ENCODE peak calls at places on chromosomes 1 and 21, in five cellular contexts. O is AG10803; M is AG09309; N is AG04450; T is CD8-positive, alpha-beta T cell. H is an unnamed sample.
A peak's percentile ranks its signal among the peaks of the same experiment; 100 is the strongest.

GRCh38 chr1:212214377-212214776 is 70.8 kb upstream of the PPP2R5A start:
- DNase-seq in T (no peak), N (no peak), M (no peak), O (no peak), H (no peak)

GRCh38 chr1:11529763-11530730 is 51.1 kb downstream of the DISP3 start:
- DNase-seq in M (no peak), O (no peak), N (no peak), T (no peak), H (no peak)

GRCh38 chr1:220708244-220708643 is 18.1 kb downstream of the C1orf115 start:
- DNase-seq in M (no peak), N (no peak), O (no peak), T (no peak), H (no peak)

GRCh38 chr1:39081266-39082139 is 55.4 kb downstream of the NDUFS5 start:
- DNase-seq in O (no peak), M (no peak), N (no peak), T (no peak), H (no peak)

GRCh38 chr1:39109653-39110052 is 83.5 kb downstream of the NDUFS5 start:
- DNase-seq in M (no peak), T (no peak), N (no peak), O (no peak), H (no peak)

GRCh38 chr1:70745199-70745598 is 302.4 kb downstream of the PTGER3 start:
- DNase-seq in O (no peak), T (no peak), M (no peak), N (no peak), H (no peak)

GRCh38 chr1:232440325-232441059 is 189.4 kb downstream of the SIPA1L2 start:
- DNase-seq in M (no peak), T (no peak), O (no peak), N (no peak), H (no peak)

GRCh38 chr1:229139320-229139719 is 131.6 kb upstream of the RAB4A start:
- DNase-seq in N (no peak), M (no peak), T (no peak), O (no peak), H (no peak)

GRCh38 chr21:33042812-33043211 is 17.1 kb downstream of the OLIG2 start:
- DNase-seq in N (peak; percentile 85), O (peak; percentile 76), M (peak; percentile 1), T (no peak), H (no peak)

GRCh38 chr1:8004803-8005573 is 21.1 kb downstream of the ERRFI1 start:
- DNase-seq in O (peak; percentile 99), N (peak; percentile 89), T (no peak), M (peak; percentile 89), H (no peak)

GRCh38 chr1:165666152-165666551 is 32.2 kb downstream of the ALDH9A1 start:
- DNase-seq in N (peak; percentile 6), T (no peak), O (peak; percentile 66), M (peak; percentile 44), H (no peak)

GRCh38 chr1:172960019-172960418 is 90.7 kb downstream of the TNFSF18 start:
- DNase-seq in N (no peak), M (no peak), O (peak; percentile 73), T (no peak), H (no peak)

GRCh38 chr1:84260852-84261518 is 40.5 kb upstream of the SAMD13 start:
- DNase-seq in N (no peak), M (no peak), O (no peak), T (no peak), H (no peak)

GRCh38 chr1:218592688-218593087 is 247.6 kb downstream of the TGFB2 start:
- DNase-seq in N (no peak), T (no peak), O (no peak), M (no peak), H (no peak)

GRCh38 chr1:218079820-218080219 is 205.3 kb upstream of the RRP15 start:
- DNase-seq in O (no peak), T (no peak), M (no peak), N (no peak), H (no peak)

GRCh38 chr1:63693956-63694607 is 79.7 kb upstream of the ROR1 start:
- DNase-seq in N (no peak), M (no peak), O (peak; percentile 31), T (no peak), H (no peak)

GRCh38 chr1:28110555-28110954 is 22.1 kb upstream of the EYA3 start:
- DNase-seq in O (no peak), N (no peak), M (no peak), T (no peak), H (no peak)

GRCh38 chr1:26277719-26278118 is 2.2 kb upstream of the SH3BGRL3 start:
- DNase-seq in N (no peak), O (no peak), M (no peak), T (no peak), H (no peak)

GRCh38 chr21:32442566-32443318 is 30.2 kb downstream of the EVA1C start:
- DNase-seq in T (no peak), O (no peak), M (no peak), N (no peak), H (no peak)

GRCh38 chr1:156973464-156973863 is 53.0 kb downstream of the LRRC71 start:
- DNase-seq in N (no peak), M (no peak), O (no peak), T (no peak), H (no peak)

GRCh38 chr1:226738995-226739695 is at the start of gene ITPKB:
- DNase-seq in O (peak; percentile 45), N (peak; percentile 38), M (peak; percentile 8), T (peak; percentile 86), H (peak; percentile 88)

GRCh38 chr1:24562625-24563024 is 6.7 kb downstream of the NCMAP start:
- DNase-seq in M (no peak), O (no peak), T (no peak), N (no peak), H (no peak)

GRCh38 chr1:24558902-24559791 is 3.3 kb downstream of the NCMAP start:
- DNase-seq in O (peak; percentile 48), N (peak; percentile 34), M (peak; percentile 23), T (no peak), H (no peak)

GRCh38 chr1:24557711-24558121 is 1.8 kb downstream of the NCMAP start:
- DNase-seq in T (no peak), O (no peak), M (no peak), N (no peak), H (no peak)

GRCh38 chr1:24558455-24558854 is 2.6 kb downstream of the NCMAP start:
- DNase-seq in T (no peak), N (no peak), O (no peak), M (no peak), H (no peak)

GRCh38 chr1:24560361-24560760 is 4.5 kb downstream of the NCMAP start:
- DNase-seq in M (no peak), N (no peak), T (no peak), O (no peak), H (no peak)
- H3K4me3 ChIP-seq in M (no peak overlapping the region), N (no peak overlapping the region), T (no peak overlapping the region), O (no peak overlapping the region), H (no peak overlapping the region)

GRCh38 chr1:215890438-215890837 is 323.3 kb downstream of the KCTD3 start:
- DNase-seq in O (no peak), N (no peak), T (no peak), M (no peak), H (no peak)

GRCh38 chr1:215891266-215891665 is 324.2 kb downstream of the KCTD3 start:
- DNase-seq in N (no peak), T (no peak), O (no peak), M (no peak), H (no peak)

GRCh38 chr1:215894617-215895016 is 327.5 kb downstream of the KCTD3 start:
- DNase-seq in N (no peak), M (no peak), T (no peak), O (no peak), H (no peak)

GRCh38 chr1:215888159-215888558 is 321.1 kb downstream of the KCTD3 start:
- DNase-seq in M (no peak), O (no peak), T (no peak), N (no peak), H (no peak)

DNA sequence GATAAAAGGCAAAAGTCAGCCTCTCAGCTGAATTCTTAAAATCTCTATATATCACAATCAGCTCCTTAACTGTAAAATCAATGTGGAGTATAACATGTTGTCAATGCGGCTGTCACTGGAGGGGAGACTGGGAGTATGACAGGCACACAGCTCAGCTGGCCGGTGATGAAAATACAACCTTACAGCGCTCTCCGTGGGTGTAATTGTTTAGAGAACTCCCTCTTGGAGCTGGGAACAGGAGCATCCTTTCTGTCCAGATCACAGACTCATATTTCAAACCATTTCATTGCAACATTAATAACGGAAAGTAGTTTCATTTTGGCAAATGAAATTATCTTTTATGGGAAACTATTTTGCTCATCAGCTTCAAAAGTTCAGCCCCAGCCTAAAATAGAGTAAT is 324.6 kb downstream of the KCTD3 start:
- DNase-seq in N (no peak), T (no peak), M (no peak), O (no peak), H (no peak)
- H3K4me3 ChIP-seq in N (no peak overlapping the region), T (no peak overlapping the region), M (no peak overlapping the region), O (no peak overlapping the region), H (no peak overlapping the region)

DNA sequence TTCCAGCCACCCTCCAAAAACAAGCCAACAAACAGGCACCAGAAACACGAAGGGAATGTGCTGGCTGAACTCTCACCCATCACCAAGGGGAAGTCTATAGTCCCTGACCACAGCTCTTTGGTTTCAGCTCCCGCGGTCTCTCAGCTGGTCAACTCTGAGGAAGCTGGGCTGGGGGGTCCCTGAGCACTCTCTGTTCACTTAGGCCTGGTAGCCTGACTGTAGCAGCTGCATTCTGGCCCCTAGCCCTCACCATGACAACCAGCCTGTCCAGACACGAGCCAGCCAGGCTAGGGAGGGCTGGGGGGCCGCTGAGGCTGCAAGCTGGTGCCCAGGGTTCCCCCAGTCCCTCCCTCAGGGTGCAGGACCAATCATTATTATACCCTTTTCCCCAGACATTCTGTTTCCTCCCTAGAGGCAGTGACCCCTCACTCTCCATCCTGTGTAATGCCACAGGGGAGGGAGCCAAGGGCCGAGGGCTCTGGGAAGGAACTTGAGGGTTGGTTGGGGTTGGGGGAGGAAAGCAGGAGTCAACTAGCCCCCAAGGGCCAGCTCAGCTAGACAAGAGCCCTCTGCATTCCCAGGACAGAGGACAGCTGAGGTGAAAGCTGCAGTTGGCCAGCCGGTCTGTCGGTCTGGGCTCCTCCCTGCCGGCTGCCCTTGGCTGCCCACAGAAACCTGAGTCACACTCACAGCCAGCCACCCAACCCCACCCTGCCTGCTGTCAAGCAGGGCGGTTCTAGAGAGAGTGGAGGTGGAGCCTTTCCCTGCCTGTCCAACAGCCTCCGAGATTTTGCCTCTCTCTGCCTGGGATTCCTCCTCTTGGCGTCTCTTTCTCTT is 1.2 kb upstream of the TRAPPC3 start:
- DNase-seq in M (peak; percentile 81), O (peak; percentile 96), T (peak; percentile 69), N (peak; percentile 87), H (peak; percentile 86)
- H3K4me3 ChIP-seq in M (peak overlapping the region; percentile 22), O (peak overlapping the region; percentile 51), T (peak overlapping the region; percentile 73), N (peak overlapping the region; percentile 43), H (peak overlapping the region; percentile 6)

DNA sequence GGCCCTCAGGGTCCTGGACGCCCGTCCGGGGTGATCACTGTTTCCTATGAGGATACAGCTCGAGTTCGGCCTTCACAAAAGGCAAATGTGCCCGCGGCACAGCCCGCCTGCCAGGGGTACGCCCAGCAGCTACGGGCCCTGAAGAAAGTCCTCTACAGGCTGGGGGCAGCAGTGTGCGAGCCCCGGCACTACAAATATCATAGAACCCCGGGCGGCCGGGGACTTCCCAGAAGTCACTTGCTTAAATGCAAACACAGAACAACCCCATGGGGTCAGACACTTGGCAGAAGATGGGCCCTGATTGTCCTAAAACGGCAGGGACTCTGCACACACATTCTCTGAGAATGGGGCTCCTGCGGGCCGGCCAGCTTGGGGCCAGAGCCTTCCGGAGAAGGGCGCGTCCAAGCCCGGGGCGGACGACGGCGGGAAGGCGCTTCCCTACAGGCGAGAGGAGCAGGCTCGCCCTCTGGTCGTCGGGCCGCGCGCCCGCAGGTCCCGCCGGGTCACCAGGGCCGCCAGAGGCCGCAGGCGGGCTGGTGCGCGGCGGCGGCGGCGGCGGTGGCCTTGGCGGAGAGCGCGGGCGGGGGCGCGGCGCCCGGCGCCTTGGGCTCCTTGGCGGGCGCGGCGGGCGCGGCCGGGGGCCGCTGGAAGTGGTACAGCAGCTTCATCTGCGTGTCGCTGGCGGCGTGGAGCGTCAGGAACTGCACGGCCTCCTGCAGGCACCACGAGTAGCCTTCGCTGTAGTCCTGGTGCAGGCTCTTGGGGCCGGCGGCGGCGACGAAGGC is 905 bp downstream of the HES5 start:
- DNase-seq in M (no peak), O (no peak), T (peak; percentile 50), N (no peak), H (peak; percentile 39)
- H3K4me3 ChIP-seq in M (no peak overlapping the region), O (no peak overlapping the region), T (peak overlapping the region; percentile 27), N (no peak overlapping the region), H (no peak overlapping the region)

H was measured in CD8-positive, alpha-beta memory T cell.